ENCODE peak calls at places on chromosomes 6 and 20, in six cellular contexts. One of them, this sample, is unnamed.

GRCh38 chr6:79384845-79385244 is 150.4 kb upstream of the HMGN3 start:
- DNase-seq in NCI-H187: peak; percentile 63
- DNase-seq in nephron progenitor cell: no peak
- DNase-seq in AG08396: no peak
- DNase-seq in iris pigment epithelial cell: peak; percentile 38
- DNase-seq in LNCaP clone FGC: peak; percentile 39
- DNase-seq in this sample: no peak

GRCh38 chr6:35804996-35805736 is at the start of gene LHFPL5:
- DNase-seq in AG08396: peak; percentile 86
- DNase-seq in nephron progenitor cell: peak; percentile 93
- DNase-seq in LNCaP clone FGC: no peak
- DNase-seq in NCI-H187: peak; percentile 14
- DNase-seq in iris pigment epithelial cell: no peak
- DNase-seq in this sample: peak; percentile 32

GRCh38 chr20:33622705-33623390 is 39.3 kb upstream of the C20orf144 start:
- DNase-seq in nephron progenitor cell: no peak
- DNase-seq in AG08396: no peak
- DNase-seq in iris pigment epithelial cell: no peak
- DNase-seq in LNCaP clone FGC: no peak
- DNase-seq in NCI-H187: no peak
- DNase-seq in this sample: no peak

GRCh38 chr6:30703821-30704220 is 13.0 kb upstream of the NRM start:
- DNase-seq in nephron progenitor cell: no peak
- DNase-seq in iris pigment epithelial cell: no peak
- DNase-seq in NCI-H187: no peak
- DNase-seq in LNCaP clone FGC: no peak
- DNase-seq in AG08396: no peak
- DNase-seq in this sample: no peak

GRCh38 chr6:5562277-5562676 is 301.0 kb downstream of the FARS2 start:
- DNase-seq in AG08396: no peak
- DNase-seq in nephron progenitor cell: no peak
- DNase-seq in iris pigment epithelial cell: no peak
- DNase-seq in NCI-H187: no peak
- DNase-seq in LNCaP clone FGC: no peak
- DNase-seq in this sample: no peak

GRCh38 chr6:134456284-134456683 is 138.4 kb upstream of the SGK1 start:
- DNase-seq in NCI-H187: no peak
- DNase-seq in AG08396: no peak
- DNase-seq in LNCaP clone FGC: no peak
- DNase-seq in nephron progenitor cell: no peak
- DNase-seq in iris pigment epithelial cell: no peak
- DNase-seq in this sample: peak; percentile 20

GRCh38 chr20:37511605-37512275 is 9.3 kb upstream of the NNAT start:
- DNase-seq in LNCaP clone FGC: no peak
- DNase-seq in iris pigment epithelial cell: peak; percentile 57
- DNase-seq in NCI-H187: no peak
- DNase-seq in AG08396: peak; percentile 78
- DNase-seq in nephron progenitor cell: no peak
- DNase-seq in this sample: no peak

GRCh38 chr20:35776513-35777101 is 4.8 kb downstream of the PHF20 start:
- DNase-seq in iris pigment epithelial cell: peak; percentile 41
- DNase-seq in nephron progenitor cell: no peak
- DNase-seq in LNCaP clone FGC: peak; percentile 98
- DNase-seq in AG08396: peak; percentile 20
- DNase-seq in NCI-H187: no peak
- DNase-seq in this sample: no peak

GRCh38 chr6:128882560-128882959 is 378 bp upstream of the LAMA2 start:
- DNase-seq in NCI-H187: no peak
- DNase-seq in AG08396: peak; percentile 12
- DNase-seq in iris pigment epithelial cell: no peak
- DNase-seq in LNCaP clone FGC: no peak
- DNase-seq in nephron progenitor cell: no peak
- DNase-seq in this sample: no peak

GRCh38 chr6:80215063-80215462 is 108.6 kb downstream of the BCKDHB start:
- DNase-seq in iris pigment epithelial cell: no peak
- DNase-seq in AG08396: no peak
- DNase-seq in NCI-H187: no peak
- DNase-seq in LNCaP clone FGC: no peak
- DNase-seq in nephron progenitor cell: no peak
- DNase-seq in this sample: no peak

GRCh38 chr6:37819802-37820712 is 530 bp downstream of the ZFAND3 start:
- DNase-seq in LNCaP clone FGC: peak; percentile 23
- DNase-seq in nephron progenitor cell: no peak
- DNase-seq in NCI-H187: no peak
- DNase-seq in iris pigment epithelial cell: peak; percentile 65
- DNase-seq in AG08396: peak; percentile 49
- DNase-seq in this sample: peak; percentile 10

GRCh38 chr6:37860226-37860839 is 40.8 kb downstream of the ZFAND3 start:
- DNase-seq in NCI-H187: no peak
- DNase-seq in AG08396: no peak
- DNase-seq in LNCaP clone FGC: no peak
- DNase-seq in iris pigment epithelial cell: peak; percentile 52
- DNase-seq in nephron progenitor cell: peak; percentile 11
- DNase-seq in this sample: no peak

GRCh38 chr20:50127587-50128519 is 14.9 kb upstream of the UBE2V1 start:
- DNase-seq in nephron progenitor cell: no peak
- DNase-seq in LNCaP clone FGC: no peak
- DNase-seq in NCI-H187: no peak
- DNase-seq in iris pigment epithelial cell: no peak
- DNase-seq in AG08396: no peak
- DNase-seq in this sample: no peak

GRCh38 chr6:111589366-111589765 is 16.3 kb downstream of the TRAF3IP2 start:
- DNase-seq in AG08396: peak; percentile 69
- DNase-seq in LNCaP clone FGC: no peak
- DNase-seq in iris pigment epithelial cell: peak; percentile 84
- DNase-seq in nephron progenitor cell: no peak
- DNase-seq in NCI-H187: no peak
- DNase-seq in this sample: no peak

GRCh38 chr6:170226647-170227046 is 64.2 kb downstream of the DLL1 start:
- DNase-seq in iris pigment epithelial cell: no peak
- DNase-seq in LNCaP clone FGC: no peak
- DNase-seq in AG08396: no peak
- DNase-seq in nephron progenitor cell: no peak
- DNase-seq in NCI-H187: no peak
- DNase-seq in this sample: no peak

GRCh38 chr6:25053875-25054371 is 118.2 kb upstream of the RIPOR2 start:
- DNase-seq in iris pigment epithelial cell: peak; percentile 78
- DNase-seq in nephron progenitor cell: peak; percentile 9
- DNase-seq in NCI-H187: no peak
- DNase-seq in AG08396: peak; percentile 37
- DNase-seq in LNCaP clone FGC: no peak
- DNase-seq in this sample: no peak

GRCh38 chr20:51635680-51636079 is 93.2 kb upstream of the NFATC2 start:
- DNase-seq in AG08396: no peak
- DNase-seq in NCI-H187: no peak
- DNase-seq in nephron progenitor cell: no peak
- DNase-seq in LNCaP clone FGC: no peak
- DNase-seq in iris pigment epithelial cell: no peak
- DNase-seq in this sample: no peak

GRCh38 chr6:45200510-45200909 is 127.6 kb upstream of the RUNX2 start:
- DNase-seq in iris pigment epithelial cell: no peak
- DNase-seq in AG08396: no peak
- DNase-seq in LNCaP clone FGC: no peak
- DNase-seq in NCI-H187: no peak
- DNase-seq in nephron progenitor cell: no peak
- DNase-seq in this sample: no peak

GRCh38 chr6:169961772-169962561 is 210.5 kb downstream of the ERMARD start:
- DNase-seq in LNCaP clone FGC: no peak
- DNase-seq in iris pigment epithelial cell: no peak
- DNase-seq in NCI-H187: no peak
- DNase-seq in AG08396: no peak
- DNase-seq in nephron progenitor cell: peak; percentile 71
- DNase-seq in this sample: no peak

GRCh38 chr6:117637770-117638169 is 35.5 kb upstream of the GOPC start:
- DNase-seq in AG08396: no peak
- DNase-seq in iris pigment epithelial cell: no peak
- DNase-seq in NCI-H187: no peak
- DNase-seq in nephron progenitor cell: no peak
- DNase-seq in LNCaP clone FGC: no peak
- DNase-seq in this sample: no peak

This sample was measured in effector memory CD8-positive, alpha-beta T cell.